ENCODE peak calls at places on chromosomes 6 and 20, in six cellular contexts. E, O, L, S, A and V are unnamed samples.

GRCh38 chr20:19602660-19603389 is 155.2 kb upstream of the RIN2 start:
- DNase-seq in S (no peak), L (no peak), E (no peak), O (no peak), A (no peak), V (no peak)

GRCh38 chr6:169702640-169703246 is 817 bp downstream of the C6orf120 start:
- DNase-seq in L (peak), O (no peak), S (peak), A (no peak), E (no peak), V (no peak)

GRCh38 chr6:128657181-128657580 is 136.8 kb upstream of the PTPRK start:
- DNase-seq in E (no peak), A (no peak), L (no peak), S (no peak), O (no peak), V (no peak)

GRCh38 chr20:52631469-52631868 is 340.7 kb upstream of the TSHZ2 start:
- DNase-seq in S (no peak), E (no peak), O (no peak), L (no peak), A (no peak), V (no peak)

GRCh38 chr20:7742479-7742878 is 197.8 kb downstream of the HAO1 start:
- DNase-seq in O (no peak), A (no peak), L (peak), E (no peak), S (no peak), V (no peak)

GRCh38 chr6:138405816-138406403 is 1.9 kb downstream of the HEBP2 start:
- DNase-seq in L (no peak), O (no peak), E (no peak), S (no peak), A (no peak), V (no peak)

GRCh38 chr20:38434310-38434741 is 802 bp downstream of the SNHG17 start:
- DNase-seq in L (no peak), O (no peak), E (peak), S (peak), A (no peak), V (no peak)

GRCh38 chr6:166780284-166780683 is 153.2 kb upstream of the RPS6KA2 start:
- DNase-seq in A (peak), S (no peak), L (no peak), O (no peak), E (no peak), V (no peak)

GRCh38 chr20:57860576-57860975 is 150.8 kb upstream of the PMEPA1 start:
- DNase-seq in S (no peak), L (no peak), E (no peak), O (no peak), A (peak), V (no peak)

GRCh38 chr6:135540207-135540877 is 42.8 kb upstream of the AHI1 start:
- DNase-seq in S (peak), O (no peak), A (no peak), L (peak), E (no peak), V (no peak)

GRCh38 chr6:110246900-110247546 is 66.8 kb downstream of the CDC40 start:
- DNase-seq in L (no peak), E (no peak), S (no peak), O (no peak), A (no peak), V (no peak)

GRCh38 chr6:37225350-37226169 is 32.0 kb upstream of the TBC1D22B start:
- DNase-seq in A (no peak), E (no peak), L (no peak), O (no peak), S (no peak), V (no peak)

GRCh38 chr6:126886106-126886505 is 232.4 kb upstream of the RSPO3 start:
- DNase-seq in E (no peak), A (no peak), S (no peak), O (no peak), L (no peak), V (no peak)

GRCh38 chr6:89952361-89952680 is 58.1 kb downstream of the GJA10 start:
- DNase-seq in A (no peak), S (no peak), E (no peak), L (no peak), O (no peak), V (no peak)

GRCh38 chr6:80527552-80528052 is 421.1 kb downstream of the BCKDHB start:
- DNase-seq in O (no peak), E (no peak), L (no peak), S (no peak), A (no peak), V (no peak)